ENCODE peak calls at places on chromosomes 2 and 18, in eight cellular contexts. One of them, this sample, is unnamed. For H3K36me3, the result is how much of the 10 kb centered on the place peaks cover.

GRCh38 chr2:30486655-30487054 is 39.6 kb downstream of the LCLAT1 start:
- DNase-seq in neural progenitor cell: no peak
- DNase-seq in CD4-positive, alpha-beta memory T cell: no peak
- DNase-seq in CD8-positive, alpha-beta memory T cell: no peak
- DNase-seq in breast epithelium: no peak
- DNase-seq in tibial nerve: no peak
- DNase-seq in mammary epithelial cell: no peak
- DNase-seq in endothelial cell of umbilical vein: no peak
- DNase-seq in this sample: no peak

GRCh38 chr2:118012778-118013177 is 1.1 kb downstream of the CCDC93 start:
- DNase-seq in CD4-positive, alpha-beta memory T cell: no peak
- DNase-seq in breast epithelium: no peak
- DNase-seq in mammary epithelial cell: peak
- DNase-seq in endothelial cell of umbilical vein: peak
- DNase-seq in tibial nerve: no peak
- DNase-seq in CD8-positive, alpha-beta memory T cell: no peak
- DNase-seq in neural progenitor cell: no peak
- DNase-seq in this sample: no peak

GRCh38 chr18:41150316-41150715 is 804.7 kb upstream of the PIK3C3 start:
- DNase-seq in endothelial cell of umbilical vein: no peak
- DNase-seq in CD4-positive, alpha-beta memory T cell: no peak
- DNase-seq in tibial nerve: no peak
- DNase-seq in neural progenitor cell: no peak
- DNase-seq in mammary epithelial cell: no peak
- DNase-seq in CD8-positive, alpha-beta memory T cell: no peak
- DNase-seq in breast epithelium: no peak
- DNase-seq in this sample: no peak

GRCh38 chr2:146158072-146158674 is 1638.3 kb upstream of the ZEB2 start:
- DNase-seq in endothelial cell of umbilical vein: no peak
- DNase-seq in CD8-positive, alpha-beta memory T cell: no peak
- DNase-seq in neural progenitor cell: no peak
- DNase-seq in tibial nerve: no peak
- DNase-seq in mammary epithelial cell: no peak
- DNase-seq in CD4-positive, alpha-beta memory T cell: no peak
- DNase-seq in breast epithelium: no peak
- DNase-seq in this sample: no peak

GRCh38 chr2:236916181-236916580 is 169.5 kb upstream of the COPS8 start:
- DNase-seq in neural progenitor cell: no peak
- DNase-seq in endothelial cell of umbilical vein: no peak
- DNase-seq in breast epithelium: no peak
- DNase-seq in CD4-positive, alpha-beta memory T cell: no peak
- DNase-seq in CD8-positive, alpha-beta memory T cell: no peak
- DNase-seq in mammary epithelial cell: no peak
- DNase-seq in tibial nerve: no peak
- DNase-seq in this sample: no peak

GRCh38 chr2:89837962-89838625 is 1146.6 kb downstream of the RPIA start:
- DNase-seq in tibial nerve: no peak
- DNase-seq in CD8-positive, alpha-beta memory T cell: no peak
- DNase-seq in neural progenitor cell: no peak
- DNase-seq in CD4-positive, alpha-beta memory T cell: no peak
- DNase-seq in endothelial cell of umbilical vein: peak
- DNase-seq in mammary epithelial cell: peak
- DNase-seq in breast epithelium: no peak
- DNase-seq in this sample: no peak

GRCh38 chr2:44793322-44793870 is 148.1 kb upstream of the SIX3 start:
- DNase-seq in mammary epithelial cell: peak
- DNase-seq in CD8-positive, alpha-beta memory T cell: no peak
- DNase-seq in CD4-positive, alpha-beta memory T cell: no peak
- DNase-seq in breast epithelium: no peak
- DNase-seq in tibial nerve: no peak
- DNase-seq in neural progenitor cell: peak
- DNase-seq in endothelial cell of umbilical vein: peak
- DNase-seq in this sample: no peak

GRCh38 chr2:31246184-31246852 is 12.4 kb downstream of the EHD3 start:
- DNase-seq in CD4-positive, alpha-beta memory T cell: no peak
- DNase-seq in breast epithelium: no peak
- DNase-seq in mammary epithelial cell: no peak
- DNase-seq in endothelial cell of umbilical vein: no peak
- DNase-seq in neural progenitor cell: no peak
- DNase-seq in CD8-positive, alpha-beta memory T cell: no peak
- DNase-seq in tibial nerve: no peak
- DNase-seq in this sample: no peak

GRCh38 chr2:230552181-230552580 is 136.2 kb downstream of the SP100 start:
- DNase-seq in CD8-positive, alpha-beta memory T cell: no peak
- DNase-seq in endothelial cell of umbilical vein: no peak
- DNase-seq in neural progenitor cell: no peak
- DNase-seq in CD4-positive, alpha-beta memory T cell: no peak
- DNase-seq in breast epithelium: no peak
- DNase-seq in mammary epithelial cell: no peak
- DNase-seq in tibial nerve: no peak
- DNase-seq in this sample: no peak

GRCh38 chr2:227908266-227909054 is 37.0 kb downstream of the DAW1 start:
- DNase-seq in neural progenitor cell: no peak
- DNase-seq in CD8-positive, alpha-beta memory T cell: no peak
- DNase-seq in endothelial cell of umbilical vein: peak
- DNase-seq in breast epithelium: no peak
- DNase-seq in CD4-positive, alpha-beta memory T cell: no peak
- DNase-seq in tibial nerve: no peak
- DNase-seq in mammary epithelial cell: peak
- DNase-seq in this sample: no peak

GRCh38 chr2:12719400-12720104 is 2.8 kb downstream of the TRIB2 start:
- DNase-seq in breast epithelium: no peak
- DNase-seq in CD4-positive, alpha-beta memory T cell: no peak
- DNase-seq in endothelial cell of umbilical vein: peak
- DNase-seq in tibial nerve: no peak
- DNase-seq in mammary epithelial cell: peak
- DNase-seq in neural progenitor cell: peak
- DNase-seq in CD8-positive, alpha-beta memory T cell: no peak
- DNase-seq in this sample: no peak

GRCh38 chr2:239882335-239882734 is 142.8 kb downstream of the NDUFA10 start:
- DNase-seq in breast epithelium: peak
- DNase-seq in neural progenitor cell: peak
- DNase-seq in mammary epithelial cell: peak
- DNase-seq in CD8-positive, alpha-beta memory T cell: peak
- DNase-seq in CD4-positive, alpha-beta memory T cell: peak
- DNase-seq in tibial nerve: peak
- DNase-seq in endothelial cell of umbilical vein: peak
- DNase-seq in this sample: peak

GRCh38 chr2:134319581-134320246 is 65.8 kb downstream of the MGAT5 start:
- DNase-seq in breast epithelium: no peak
- DNase-seq in mammary epithelial cell: no peak
- DNase-seq in tibial nerve: no peak
- DNase-seq in neural progenitor cell: no peak
- DNase-seq in CD4-positive, alpha-beta memory T cell: no peak
- DNase-seq in CD8-positive, alpha-beta memory T cell: no peak
- DNase-seq in endothelial cell of umbilical vein: no peak
- DNase-seq in this sample: no peak
- H3K36me3 ChIP-seq in breast epithelium: under half
- H3K36me3 ChIP-seq in mammary epithelial cell: under half
- H3K36me3 ChIP-seq in tibial nerve: under half
- H3K36me3 ChIP-seq in neural progenitor cell: under half
- H3K36me3 ChIP-seq in CD4-positive, alpha-beta memory T cell: under half
- H3K36me3 ChIP-seq in CD8-positive, alpha-beta memory T cell: under half
- H3K36me3 ChIP-seq in endothelial cell of umbilical vein: under half
- H3K36me3 ChIP-seq in this sample: under half

GRCh38 chr2:67835266-67835665 is 227.5 kb downstream of the C1D start:
- DNase-seq in endothelial cell of umbilical vein: no peak
- DNase-seq in tibial nerve: no peak
- DNase-seq in breast epithelium: no peak
- DNase-seq in mammary epithelial cell: no peak
- DNase-seq in CD4-positive, alpha-beta memory T cell: no peak
- DNase-seq in CD8-positive, alpha-beta memory T cell: no peak
- DNase-seq in neural progenitor cell: no peak
- DNase-seq in this sample: no peak
- H3K36me3 ChIP-seq in endothelial cell of umbilical vein: under half
- H3K36me3 ChIP-seq in tibial nerve: under half
- H3K36me3 ChIP-seq in breast epithelium: under half
- H3K36me3 ChIP-seq in mammary epithelial cell: under half
- H3K36me3 ChIP-seq in CD4-positive, alpha-beta memory T cell: under half
- H3K36me3 ChIP-seq in CD8-positive, alpha-beta memory T cell: under half
- H3K36me3 ChIP-seq in neural progenitor cell: under half
- H3K36me3 ChIP-seq in this sample: under half

GRCh38 chr2:3547915-3548314 is 10.2 kb downstream of the RNASEH1 start:
- DNase-seq in neural progenitor cell: no peak
- DNase-seq in breast epithelium: no peak
- DNase-seq in CD8-positive, alpha-beta memory T cell: no peak
- DNase-seq in endothelial cell of umbilical vein: no peak
- DNase-seq in mammary epithelial cell: no peak
- DNase-seq in CD4-positive, alpha-beta memory T cell: no peak
- DNase-seq in tibial nerve: no peak
- DNase-seq in this sample: no peak

GRCh38 chr2:3545788-3546478 is 12.2 kb downstream of the RNASEH1 start:
- DNase-seq in endothelial cell of umbilical vein: no peak
- DNase-seq in breast epithelium: no peak
- DNase-seq in CD8-positive, alpha-beta memory T cell: no peak
- DNase-seq in neural progenitor cell: no peak
- DNase-seq in CD4-positive, alpha-beta memory T cell: no peak
- DNase-seq in tibial nerve: no peak
- DNase-seq in mammary epithelial cell: no peak
- DNase-seq in this sample: no peak

GRCh38 chr2:3542107-3542506 is 16.0 kb downstream of the RNASEH1 start:
- DNase-seq in breast epithelium: no peak
- DNase-seq in neural progenitor cell: no peak
- DNase-seq in CD4-positive, alpha-beta memory T cell: no peak
- DNase-seq in CD8-positive, alpha-beta memory T cell: no peak
- DNase-seq in endothelial cell of umbilical vein: no peak
- DNase-seq in mammary epithelial cell: no peak
- DNase-seq in tibial nerve: no peak
- DNase-seq in this sample: no peak

GRCh38 chr2:3539836-3540235 is 18.3 kb downstream of the RNASEH1 start:
- DNase-seq in CD8-positive, alpha-beta memory T cell: no peak
- DNase-seq in endothelial cell of umbilical vein: no peak
- DNase-seq in CD4-positive, alpha-beta memory T cell: no peak
- DNase-seq in tibial nerve: no peak
- DNase-seq in neural progenitor cell: no peak
- DNase-seq in mammary epithelial cell: no peak
- DNase-seq in breast epithelium: no peak
- DNase-seq in this sample: no peak

DNA sequence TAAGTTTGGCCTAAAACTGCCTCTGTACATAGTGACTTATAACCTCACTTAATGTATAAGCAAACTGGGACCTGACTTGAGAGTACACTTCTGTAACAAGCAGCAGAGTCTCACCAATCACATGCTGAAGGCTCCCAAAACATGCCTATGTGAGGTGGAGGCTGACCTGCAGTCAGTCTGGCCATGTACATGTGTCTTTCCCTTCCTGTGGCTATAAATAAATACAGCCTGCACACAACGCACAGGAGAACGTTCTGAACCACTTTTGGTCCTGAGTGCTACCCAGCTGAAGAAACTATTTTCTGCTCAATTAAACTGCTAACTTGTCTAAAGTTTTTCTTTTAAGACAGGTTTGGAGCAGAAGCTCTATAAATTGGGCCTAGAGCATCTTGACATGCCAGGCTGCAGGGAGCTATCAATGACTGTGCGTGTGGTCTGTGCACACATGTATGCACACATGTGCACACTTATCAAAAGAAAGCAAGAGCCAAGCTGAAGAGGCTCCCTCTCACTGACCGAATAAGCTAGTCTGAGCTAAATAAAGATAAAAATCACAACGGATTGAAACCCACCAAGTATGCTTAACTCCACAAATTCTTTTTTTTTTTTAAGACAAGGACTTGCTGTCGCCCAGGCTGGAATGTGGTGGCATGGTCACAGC is 15.0 kb downstream of the RNASEH1 start:
- DNase-seq in endothelial cell of umbilical vein: no peak
- DNase-seq in CD4-positive, alpha-beta memory T cell: no peak
- DNase-seq in CD8-positive, alpha-beta memory T cell: no peak
- DNase-seq in tibial nerve: no peak
- DNase-seq in neural progenitor cell: no peak
- DNase-seq in mammary epithelial cell: no peak
- DNase-seq in breast epithelium: no peak
- DNase-seq in this sample: no peak
- H3K36me3 ChIP-seq in endothelial cell of umbilical vein: under half
- H3K36me3 ChIP-seq in CD4-positive, alpha-beta memory T cell: half or more
- H3K36me3 ChIP-seq in CD8-positive, alpha-beta memory T cell: under half
- H3K36me3 ChIP-seq in tibial nerve: half or more
- H3K36me3 ChIP-seq in neural progenitor cell: under half
- H3K36me3 ChIP-seq in mammary epithelial cell: under half
- H3K36me3 ChIP-seq in breast epithelium: under half
- H3K36me3 ChIP-seq in this sample: under half

DNA sequence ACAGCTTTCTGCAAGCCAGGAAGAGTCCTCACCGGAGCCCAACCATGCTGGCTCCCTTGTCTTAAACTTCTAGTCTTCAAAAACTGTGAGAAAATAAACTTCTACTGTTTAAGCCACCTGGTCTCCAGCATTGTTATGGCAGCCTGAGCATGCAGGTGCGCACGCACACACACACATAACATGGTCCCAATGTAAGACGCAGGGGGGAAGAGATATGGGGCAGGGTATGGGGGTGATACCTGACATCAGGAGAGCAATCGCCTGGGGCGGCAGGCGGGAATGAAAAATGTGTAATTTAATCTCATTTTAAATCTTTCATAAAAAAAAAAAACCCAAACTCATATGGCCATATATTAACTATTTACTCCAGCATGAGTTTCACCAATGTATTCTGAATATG is 18.0 kb downstream of the HJURP start:
- DNase-seq in CD8-positive, alpha-beta memory T cell: no peak
- DNase-seq in mammary epithelial cell: no peak
- DNase-seq in CD4-positive, alpha-beta memory T cell: no peak
- DNase-seq in neural progenitor cell: no peak
- DNase-seq in breast epithelium: no peak
- DNase-seq in tibial nerve: no peak
- DNase-seq in endothelial cell of umbilical vein: no peak
- DNase-seq in this sample: no peak
- H3K36me3 ChIP-seq in CD8-positive, alpha-beta memory T cell: under half
- H3K36me3 ChIP-seq in mammary epithelial cell: under half
- H3K36me3 ChIP-seq in CD4-positive, alpha-beta memory T cell: under half
- H3K36me3 ChIP-seq in neural progenitor cell: under half
- H3K36me3 ChIP-seq in breast epithelium: under half
- H3K36me3 ChIP-seq in tibial nerve: under half
- H3K36me3 ChIP-seq in endothelial cell of umbilical vein: under half
- H3K36me3 ChIP-seq in this sample: under half

DNA sequence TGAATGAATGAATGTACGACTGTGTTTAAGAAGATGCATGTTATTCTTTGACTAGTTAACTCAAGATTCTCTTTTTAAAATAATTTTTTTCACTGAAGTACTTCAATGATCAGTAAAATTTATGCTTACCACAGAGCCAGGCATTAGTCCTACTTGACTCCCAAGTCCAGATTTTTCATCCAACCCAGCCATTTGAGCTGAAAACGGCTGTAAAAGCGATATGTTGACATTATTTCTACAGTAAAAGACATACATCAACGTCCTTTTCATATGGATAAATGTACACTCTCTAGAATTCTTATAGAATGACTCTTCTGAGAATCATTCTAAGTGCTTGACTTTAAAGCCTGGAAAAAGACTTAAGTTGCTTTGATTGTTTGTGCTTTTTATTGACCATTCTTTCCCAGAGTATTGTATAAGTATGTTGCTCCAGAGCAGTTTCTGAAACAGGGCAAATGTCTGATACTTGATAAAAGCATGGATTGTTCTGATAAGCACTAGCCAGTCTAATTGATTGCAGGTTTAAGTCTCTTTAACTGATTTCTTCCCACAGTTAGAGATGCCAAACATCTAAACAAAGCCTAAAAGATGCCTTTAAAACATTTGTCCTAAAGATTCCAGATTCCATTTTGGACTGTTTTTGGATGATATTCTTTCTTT is 90.9 kb downstream of the COL5A2 start:
- DNase-seq in breast epithelium: no peak
- DNase-seq in neural progenitor cell: no peak
- DNase-seq in mammary epithelial cell: no peak
- DNase-seq in tibial nerve: no peak
- DNase-seq in CD4-positive, alpha-beta memory T cell: no peak
- DNase-seq in endothelial cell of umbilical vein: no peak
- DNase-seq in CD8-positive, alpha-beta memory T cell: no peak
- DNase-seq in this sample: no peak
- H3K36me3 ChIP-seq in breast epithelium: under half
- H3K36me3 ChIP-seq in neural progenitor cell: under half
- H3K36me3 ChIP-seq in mammary epithelial cell: under half
- H3K36me3 ChIP-seq in tibial nerve: under half
- H3K36me3 ChIP-seq in CD4-positive, alpha-beta memory T cell: under half
- H3K36me3 ChIP-seq in endothelial cell of umbilical vein: under half
- H3K36me3 ChIP-seq in CD8-positive, alpha-beta memory T cell: under half
- H3K36me3 ChIP-seq in this sample: under half